ENCODE peak calls at places on chromosomes 3 and 15, in six cellular contexts. One of them, this sample, is unnamed.
A peak's percentile ranks its signal among the peaks of the same experiment; 100 is the strongest.

GRCh38 chr3:50436063-50436674 is 67.3 kb downstream of the CACNA2D2 start:
- DNase-seq in SK-N-SH: peak; percentile 85
- DNase-seq in PC-9: no peak
- DNase-seq in right lobe of liver: peak; percentile 78
- DNase-seq in upper lobe of left lung: peak; percentile 78
- DNase-seq in uterus: peak; percentile 32
- DNase-seq in this sample: peak; percentile 95

GRCh38 chr15:42730536-42730935 is 6.4 kb downstream of the CDAN1 start:
- DNase-seq in upper lobe of left lung: no peak
- DNase-seq in uterus: no peak
- DNase-seq in SK-N-SH: no peak
- DNase-seq in right lobe of liver: no peak
- DNase-seq in PC-9: no peak
- DNase-seq in this sample: no peak

GRCh38 chr3:188220988-188221818 is 67.2 kb downstream of the LPP start:
- DNase-seq in right lobe of liver: no peak
- DNase-seq in SK-N-SH: no peak
- DNase-seq in PC-9: no peak
- DNase-seq in upper lobe of left lung: no peak
- DNase-seq in uterus: peak; percentile 76
- DNase-seq in this sample: no peak

GRCh38 chr3:165642761-165643432 is 194.3 kb downstream of the BCHE start:
- DNase-seq in right lobe of liver: peak; percentile 51
- DNase-seq in upper lobe of left lung: peak; percentile 32
- DNase-seq in uterus: peak; percentile 71
- DNase-seq in SK-N-SH: no peak
- DNase-seq in PC-9: peak; percentile 96
- DNase-seq in this sample: no peak

GRCh38 chr15:71455107-71455506 is 339.8 kb downstream of the THSD4 start:
- DNase-seq in PC-9: peak; percentile 39
- DNase-seq in upper lobe of left lung: no peak
- DNase-seq in right lobe of liver: no peak
- DNase-seq in uterus: no peak
- DNase-seq in SK-N-SH: no peak
- DNase-seq in this sample: no peak

GRCh38 chr3:171358891-171359218 is 101.3 kb downstream of the TNIK start:
- DNase-seq in PC-9: no peak
- DNase-seq in uterus: no peak
- DNase-seq in upper lobe of left lung: no peak
- DNase-seq in SK-N-SH: no peak
- DNase-seq in right lobe of liver: no peak
- DNase-seq in this sample: no peak

GRCh38 chr3:11660242-11660641 is 16.5 kb upstream of the VGLL4 start:
- DNase-seq in upper lobe of left lung: no peak
- DNase-seq in right lobe of liver: peak; percentile 83
- DNase-seq in uterus: no peak
- DNase-seq in SK-N-SH: no peak
- DNase-seq in PC-9: no peak
- DNase-seq in this sample: no peak

GRCh38 chr3:107271787-107272387 is 105.4 kb upstream of the CCDC54 start:
- DNase-seq in PC-9: peak; percentile 65
- DNase-seq in right lobe of liver: no peak
- DNase-seq in SK-N-SH: peak; percentile 36
- DNase-seq in uterus: no peak
- DNase-seq in upper lobe of left lung: no peak
- DNase-seq in this sample: no peak

GRCh38 chr15:50884583-50884982 is 23.9 kb upstream of the AP4E1 start:
- DNase-seq in right lobe of liver: no peak
- DNase-seq in SK-N-SH: no peak
- DNase-seq in upper lobe of left lung: no peak
- DNase-seq in PC-9: peak; percentile 40
- DNase-seq in uterus: no peak
- DNase-seq in this sample: no peak

GRCh38 chr3:141242722-141243092 is 11.1 kb downstream of the PXYLP1 start:
- DNase-seq in SK-N-SH: no peak
- DNase-seq in upper lobe of left lung: no peak
- DNase-seq in uterus: no peak
- DNase-seq in PC-9: no peak
- DNase-seq in right lobe of liver: no peak
- DNase-seq in this sample: no peak

GRCh38 chr3:133213942-133214341 is 175.8 kb downstream of the TMEM108 start:
- DNase-seq in upper lobe of left lung: peak; percentile 47
- DNase-seq in uterus: no peak
- DNase-seq in PC-9: no peak
- DNase-seq in right lobe of liver: no peak
- DNase-seq in SK-N-SH: no peak
- DNase-seq in this sample: no peak

DNA sequence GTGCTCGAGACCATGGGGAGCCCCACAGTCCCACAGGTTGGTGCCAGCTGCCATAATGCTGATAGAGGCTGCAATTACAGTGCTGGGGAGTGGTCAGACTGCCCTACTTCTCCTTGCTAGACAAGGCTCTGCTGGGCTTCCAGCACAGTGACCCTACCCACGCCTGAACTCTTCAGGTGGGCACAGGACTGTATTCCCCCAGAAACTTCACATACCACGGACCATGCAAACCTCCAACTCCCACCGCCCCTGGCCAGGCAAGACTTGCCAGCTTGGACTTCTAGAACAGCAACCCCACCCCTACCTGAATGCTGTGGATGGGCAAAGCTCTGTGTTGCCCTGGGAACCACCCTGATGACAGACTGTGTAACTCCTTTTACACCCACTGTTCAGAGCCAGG is 885.3 kb downstream of the SI start:
- DNase-seq in SK-N-SH: no peak
- DNase-seq in right lobe of liver: no peak
- DNase-seq in upper lobe of left lung: no peak
- DNase-seq in PC-9: no peak
- DNase-seq in uterus: no peak
- DNase-seq in this sample: no peak
- H3K9me3 ChIP-seq in SK-N-SH: no peaks in the 10 kb centered on the region
- H3K9me3 ChIP-seq in right lobe of liver: no peaks in the 10 kb centered on the region
- H3K9me3 ChIP-seq in upper lobe of left lung: no peaks in the 10 kb centered on the region
- H3K9me3 ChIP-seq in PC-9: no peaks in the 10 kb centered on the region
- H3K9me3 ChIP-seq in uterus: no peaks in the 10 kb centered on the region
- H3K9me3 ChIP-seq in this sample: no peaks in the 10 kb centered on the region

DNA sequence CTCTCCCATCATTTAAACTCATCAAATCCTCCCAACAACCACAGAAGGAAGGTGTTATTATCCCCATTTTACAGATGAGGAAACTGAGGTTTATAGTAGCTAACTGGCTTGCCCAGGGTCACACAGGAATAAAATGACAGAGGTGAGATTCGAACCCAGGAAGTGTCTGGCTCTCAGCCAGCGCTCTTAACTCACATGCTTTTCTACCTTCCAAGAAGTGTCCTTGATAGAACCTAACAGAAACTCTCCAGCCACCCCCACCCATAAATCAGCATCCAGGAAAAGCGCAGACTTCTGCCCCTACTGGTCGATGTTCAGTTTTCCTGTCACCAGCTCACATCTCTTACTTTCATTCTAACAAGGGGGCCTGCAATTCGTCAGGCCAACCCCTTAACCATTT is 51.7 kb downstream of the SPATA12 start:
- DNase-seq in PC-9: no peak
- DNase-seq in right lobe of liver: no peak
- DNase-seq in SK-N-SH: peak; percentile 72
- DNase-seq in uterus: no peak
- DNase-seq in upper lobe of left lung: no peak
- DNase-seq in this sample: peak; percentile 75
- TF ChIP-seq CTCF in PC-9: peak; percentile 12
- TF ChIP-seq CTCF in right lobe of liver: no peak
- TF ChIP-seq CTCF in SK-N-SH: peak; percentile 55
- TF ChIP-seq CTCF in uterus: no peak
- TF ChIP-seq CTCF in upper lobe of left lung: no peak
- TF ChIP-seq CTCF in this sample: peak; percentile 71

GRCh38 chr15:29819979-29820801 is 2.1 kb downstream of the TJP1 start:
- DNase-seq in SK-N-SH: no peak
- DNase-seq in upper lobe of left lung: no peak
- DNase-seq in uterus: no peak
- DNase-seq in PC-9: no peak
- DNase-seq in right lobe of liver: no peak
- DNase-seq in this sample: no peak

GRCh38 chr15:29822100-29822684 is at the start of gene TJP1:
- DNase-seq in PC-9: peak; percentile 47
- DNase-seq in upper lobe of left lung: peak; percentile 77
- DNase-seq in uterus: peak; percentile 73
- DNase-seq in right lobe of liver: peak; percentile 87
- DNase-seq in SK-N-SH: peak; percentile 95
- DNase-seq in this sample: peak; percentile 94

GRCh38 chr15:29822685-29823459 is 604 bp upstream of the TJP1 start:
- DNase-seq in upper lobe of left lung: peak; percentile 64
- DNase-seq in SK-N-SH: no peak
- DNase-seq in right lobe of liver: peak; percentile 64
- DNase-seq in uterus: peak; percentile 74
- DNase-seq in PC-9: peak; percentile 78
- DNase-seq in this sample: no peak

GRCh38 chr15:29820802-29821160 is 1.5 kb downstream of the TJP1 start:
- DNase-seq in right lobe of liver: no peak
- DNase-seq in PC-9: no peak
- DNase-seq in SK-N-SH: no peak
- DNase-seq in uterus: no peak
- DNase-seq in upper lobe of left lung: no peak
- DNase-seq in this sample: no peak

GRCh38 chr15:29821416-29822099 is 710 bp downstream of the TJP1 start:
- DNase-seq in right lobe of liver: peak; percentile 77
- DNase-seq in SK-N-SH: peak; percentile 80
- DNase-seq in uterus: peak; percentile 72
- DNase-seq in PC-9: peak; percentile 83
- DNase-seq in upper lobe of left lung: peak; percentile 85
- DNase-seq in this sample: peak; percentile 93
- H3K4me3 ChIP-seq in right lobe of liver: peak overlapping the region; percentile 92
- H3K4me3 ChIP-seq in SK-N-SH: peak overlapping the region; percentile 74
- H3K4me3 ChIP-seq in uterus: peak overlapping the region; percentile 62
- H3K4me3 ChIP-seq in PC-9: peak overlapping the region; percentile 74
- H3K4me3 ChIP-seq in upper lobe of left lung: peak overlapping the region; percentile 80
- H3K4me3 ChIP-seq in this sample: peak overlapping the region; percentile 96

GRCh38 chr3:48057521-48057920 is 41.3 kb upstream of the MAP4 start:
- DNase-seq in right lobe of liver: no peak
- DNase-seq in PC-9: no peak
- DNase-seq in uterus: no peak
- DNase-seq in upper lobe of left lung: no peak
- DNase-seq in SK-N-SH: no peak
- DNase-seq in this sample: no peak
- H3K9me3 ChIP-seq in right lobe of liver: no peaks in the 10 kb centered on the region
- H3K9me3 ChIP-seq in PC-9: no peaks in the 10 kb centered on the region
- H3K9me3 ChIP-seq in uterus: no peaks in the 10 kb centered on the region
- H3K9me3 ChIP-seq in upper lobe of left lung: no peaks in the 10 kb centered on the region
- H3K9me3 ChIP-seq in SK-N-SH: no peaks in the 10 kb centered on the region
- H3K9me3 ChIP-seq in this sample: peaks cover 33% of the 10 kb centered on the region

GRCh38 chr3:71210257-71211002 is 373.1 kb downstream of the FOXP1 start:
- DNase-seq in upper lobe of left lung: peak; percentile 78
- DNase-seq in PC-9: no peak
- DNase-seq in right lobe of liver: peak; percentile 68
- DNase-seq in SK-N-SH: no peak
- DNase-seq in uterus: peak; percentile 74
- DNase-seq in this sample: peak; percentile 75
- TF ChIP-seq CTCF in upper lobe of left lung: peak; percentile 28
- TF ChIP-seq CTCF in PC-9: no peak
- TF ChIP-seq CTCF in right lobe of liver: no peak
- TF ChIP-seq CTCF in SK-N-SH: no peak
- TF ChIP-seq CTCF in uterus: no peak
- TF ChIP-seq CTCF in this sample: peak; percentile 51

This sample was measured in endodermal cell.